ENCODE peak calls at places on chromosomes 13 and 19, in six cellular contexts. J, C, K, L, Z and R are unnamed samples. For H3K4me1, the result is how much of the 10 kb centered on the place peaks cover.

GRCh38 chr13:59358014-59358413 is 805.7 kb downstream of the DIAPH3 start:
- DNase-seq in K (no peak), C (peak), L (no peak), Z (no peak), J (no peak), R (no peak)

GRCh38 chr19:33492090-33492489 is 29.5 kb downstream of the PEPD start:
- DNase-seq in C (no peak), J (peak), Z (no peak), L (no peak), K (no peak), R (no peak)

GRCh38 chr13:25980255-25980654 is 71.6 kb downstream of the SHISA2 start:
- DNase-seq in K (no peak), Z (peak), C (no peak), J (no peak), L (peak), R (no peak)

GRCh38 chr13:79085021-79085420 is 321.0 kb downstream of the RBM26 start:
- DNase-seq in K (no peak), L (no peak), J (no peak), C (no peak), Z (no peak), R (no peak)

GRCh38 chr19:56554272-56554869 is 12.9 kb upstream of the ZNF470 start:
- DNase-seq in K (no peak), J (no peak), Z (no peak), L (no peak), C (no peak), R (no peak)

GRCh38 chr19:4457654-4458406 is at the start of gene UBXN6:
- DNase-seq in C (peak), J (peak), L (peak), K (peak), Z (peak), R (peak)

GRCh38 chr19:18775586-18776287 is 15.4 kb downstream of the COMP start:
- DNase-seq in K (no peak), C (no peak), Z (no peak), J (no peak), L (no peak), R (no peak)

GRCh38 chr13:113192279-113192678 is 16.2 kb downstream of the PCID2 start:
- DNase-seq in Z (no peak), C (no peak), L (no peak), K (no peak), J (no peak), R (no peak)

GRCh38 chr19:43610493-43610892 is 1.4 kb upstream of the SRRM5 start:
- DNase-seq in Z (no peak), L (no peak), J (no peak), C (no peak), K (no peak), R (no peak)

GRCh38 chr19:54708781-54709180 is 15.5 kb upstream of the KIR3DL3 start:
- DNase-seq in C (no peak), K (no peak), Z (no peak), J (no peak), L (no peak), R (no peak)

GRCh38 chr19:9856609-9857008 is 21.5 kb downstream of the PIN1 start:
- DNase-seq in K (no peak), C (no peak), L (no peak), J (no peak), Z (no peak), R (no peak)

GRCh38 chr19:48962029-48962848 is 2.9 kb upstream of the FTL start:
- DNase-seq in L (peak), Z (no peak), K (peak), C (peak), J (peak), R (peak)

GRCh38 chr19:2653717-2654584 is 48.5 kb downstream of the GNG7 start:
- DNase-seq in J (no peak), L (no peak), K (no peak), C (no peak), Z (no peak), R (no peak)

GRCh38 chr13:30145709-30146367 is 161.5 kb downstream of the KATNAL1 start:
- DNase-seq in Z (no peak), L (no peak), C (no peak), K (no peak), J (no peak), R (no peak)

GRCh38 chr19:20154636-20155035 is 12.4 kb upstream of the ZNF486 start:
- DNase-seq in L (no peak), J (no peak), Z (no peak), K (no peak), C (no peak), R (peak)

GRCh38 chr13:42893346-42893745 is 98.7 kb downstream of the EPSTI1 start:
- DNase-seq in C (no peak), K (no peak), J (no peak), L (no peak), Z (no peak), R (no peak)

GRCh38 chr13:56201834-56202233 is 938.9 kb upstream of the PRR20A start:
- DNase-seq in C (no peak), J (no peak), K (no peak), L (no peak), Z (no peak), R (no peak)

GRCh38 chr19:55467236-55468053 is 2.9 kb upstream of the C19orf85 start:
- DNase-seq in J (peak), C (peak), K (peak), L (peak), Z (no peak), R (peak)

GRCh38 chr19:31448221-31448657 is 99.0 kb upstream of the TSHZ3 start:
- DNase-seq in L (peak), J (peak), Z (no peak), C (peak), K (no peak), R (no peak)

DNA sequence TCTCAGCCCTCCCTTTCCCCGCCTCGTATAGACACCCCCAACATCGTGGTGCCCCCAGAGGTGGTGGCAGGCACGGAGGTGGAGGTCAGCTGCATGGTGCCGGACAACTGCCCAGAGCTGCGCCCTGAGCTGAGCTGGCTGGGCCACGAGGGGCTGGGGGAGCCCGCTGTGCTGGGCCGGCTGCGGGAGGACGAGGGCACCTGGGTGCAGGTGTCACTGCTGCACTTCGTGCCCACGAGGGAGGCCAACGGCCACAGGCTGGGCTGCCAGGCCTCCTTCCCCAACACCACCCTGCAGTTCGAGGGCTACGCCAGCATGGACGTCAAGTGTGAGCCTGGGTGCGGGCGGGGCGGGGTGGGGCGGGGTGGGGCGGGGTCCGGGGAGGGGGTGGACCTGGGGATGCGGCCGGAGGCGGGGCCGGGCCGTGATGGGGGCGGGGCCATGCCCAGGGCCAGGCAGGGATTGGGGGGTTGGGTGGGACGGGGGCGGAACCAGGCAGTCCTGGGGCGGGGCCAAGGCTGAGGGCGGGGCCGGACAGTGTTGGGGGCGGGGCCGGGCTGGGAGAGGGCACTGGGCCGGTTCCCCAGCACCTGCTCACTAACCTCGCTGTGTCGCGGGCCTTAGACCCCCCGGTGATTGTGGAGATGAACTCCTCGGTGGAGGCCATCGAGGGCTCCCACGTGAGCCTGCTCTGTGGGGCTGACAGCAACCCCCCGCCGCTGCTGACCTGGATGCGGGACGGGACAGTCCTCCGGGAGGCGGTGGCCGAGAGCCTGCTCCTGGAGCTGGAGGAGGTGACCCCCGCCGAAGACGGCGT is 7.8 kb downstream of the MAG start:
- DNase-seq in J (no peak), L (no peak), K (no peak), C (no peak), Z (no peak), R (no peak)
- H3K4me1 ChIP-seq in J (under half), L (under half), K (under half), C (under half), Z (under half), R (under half)

DNA sequence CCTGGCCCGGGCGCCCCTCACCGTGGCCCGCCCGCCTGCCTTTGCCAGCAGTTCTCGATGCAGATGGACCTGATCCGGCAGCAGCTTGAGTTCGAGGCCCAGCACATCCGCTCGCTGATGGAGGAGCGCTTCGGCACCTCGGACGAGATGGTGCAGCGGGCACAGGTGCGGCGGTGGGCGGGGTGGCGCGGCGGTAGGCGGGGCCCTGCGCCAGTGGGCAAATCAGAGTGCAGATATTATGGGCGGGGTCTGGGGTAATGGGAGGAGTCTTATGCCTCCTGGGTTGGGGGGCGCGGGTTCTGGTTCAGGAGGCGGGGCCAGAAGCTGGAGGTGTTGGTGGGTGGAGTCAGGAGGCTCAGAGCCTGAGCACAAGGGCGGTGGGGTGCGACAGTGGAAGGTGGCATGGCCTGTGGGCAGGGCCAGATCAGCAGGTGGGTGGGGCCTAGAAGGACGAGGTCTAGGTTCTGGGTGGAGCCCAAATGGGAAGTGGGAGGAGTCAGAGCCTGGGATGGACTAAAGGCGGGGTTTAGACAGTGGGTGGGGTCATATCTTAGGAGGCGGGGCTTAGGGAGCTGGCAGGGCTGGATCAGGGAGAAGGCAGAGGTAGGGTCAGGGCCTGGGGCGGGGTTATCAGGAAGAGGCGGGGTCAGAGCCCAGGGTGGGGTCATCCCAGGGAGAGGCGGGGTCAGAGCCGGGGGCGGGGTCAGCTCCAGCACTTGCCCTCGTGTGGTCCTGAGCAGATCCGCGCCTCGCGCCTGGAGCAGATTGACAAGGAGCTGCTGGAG is 5.6 kb downstream of the APC2 start:
- DNase-seq in L (no peak), J (peak), K (no peak), C (peak), Z (peak), R (no peak)
- TF ChIP-seq POLR2A in L (no peak), J (no peak), K (no peak), C (no peak), Z (peak), R (no peak)

GRCh38 chr13:39556856-39557255 is 46.1 kb downstream of the LHFPL6 start:
- DNase-seq in K (no peak), Z (no peak), C (no peak), J (no peak), L (no peak), R (no peak)

GRCh38 chr13:39565036-39565949 is 37.7 kb downstream of the LHFPL6 start:
- DNase-seq in C (no peak), J (no peak), L (no peak), K (no peak), Z (peak), R (no peak)

GRCh38 chr13:39561971-39562370 is 41.0 kb downstream of the LHFPL6 start:
- DNase-seq in L (no peak), C (no peak), K (no peak), J (no peak), Z (no peak), R (no peak)

GRCh38 chr13:39557285-39557955 is 45.6 kb downstream of the LHFPL6 start:
- DNase-seq in C (no peak), L (no peak), K (no peak), J (no peak), Z (no peak), R (no peak)

DNA sequence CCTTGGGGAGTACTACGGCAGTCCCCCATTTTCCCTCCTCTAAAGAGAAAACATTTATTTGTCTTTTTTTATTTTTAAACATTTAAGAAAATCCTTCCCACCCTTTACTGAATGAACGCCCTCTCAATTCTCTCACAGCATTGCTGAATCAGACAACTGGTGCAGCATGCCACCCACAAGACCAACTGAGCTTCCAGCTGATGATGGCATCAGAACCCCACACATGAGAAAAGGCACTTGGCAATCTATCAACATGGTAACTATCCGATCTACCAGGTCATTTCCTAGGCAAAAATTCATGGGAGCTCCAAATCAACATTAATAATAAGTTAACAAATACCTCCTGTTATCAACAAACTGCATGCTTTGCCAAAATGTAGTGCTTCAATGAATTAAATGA is 43.2 kb downstream of the LHFPL6 start:
- DNase-seq in J (no peak), C (no peak), L (no peak), K (no peak), Z (no peak), R (no peak)
- H3K27ac ChIP-seq in J (no peak), C (no peak), L (no peak), K (no peak), Z (no peak), R (no peak)

GRCh38 chr13:33179463-33179862 is 106.1 kb downstream of the STARD13 start:
- DNase-seq in C (no peak), K (no peak), Z (no peak), L (no peak), J (no peak), R (no peak)
- H3K4me1 ChIP-seq in C (half or more), K (under half), Z (under half), L (under half), J (under half), R (under half)

DNA sequence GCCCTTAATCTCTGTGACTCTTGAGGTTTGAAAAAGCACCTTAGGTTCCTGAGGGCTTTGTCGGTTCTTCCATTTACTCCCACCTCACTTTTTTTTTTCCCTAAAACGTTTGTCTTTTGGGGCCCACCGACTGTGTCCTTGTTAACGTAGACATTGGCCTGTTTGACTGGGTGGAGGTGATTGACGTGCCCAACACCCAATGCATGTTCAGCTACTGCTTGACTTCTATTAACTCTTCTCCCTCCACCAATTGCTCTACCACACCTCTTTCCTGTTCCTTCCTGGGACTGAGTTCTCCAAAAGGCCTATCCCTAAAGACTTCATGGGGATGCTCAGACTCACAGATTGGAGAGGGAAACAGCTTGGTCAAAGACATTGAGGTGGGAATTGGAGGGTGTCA is 17.3 kb downstream of the CKM start:
- DNase-seq in Z (no peak), C (no peak), K (no peak), L (no peak), J (no peak), R (no peak)
- TF ChIP-seq POLR2A in Z (no peak), C (no peak), K (no peak), L (no peak), J (no peak), R (no peak)

DNA sequence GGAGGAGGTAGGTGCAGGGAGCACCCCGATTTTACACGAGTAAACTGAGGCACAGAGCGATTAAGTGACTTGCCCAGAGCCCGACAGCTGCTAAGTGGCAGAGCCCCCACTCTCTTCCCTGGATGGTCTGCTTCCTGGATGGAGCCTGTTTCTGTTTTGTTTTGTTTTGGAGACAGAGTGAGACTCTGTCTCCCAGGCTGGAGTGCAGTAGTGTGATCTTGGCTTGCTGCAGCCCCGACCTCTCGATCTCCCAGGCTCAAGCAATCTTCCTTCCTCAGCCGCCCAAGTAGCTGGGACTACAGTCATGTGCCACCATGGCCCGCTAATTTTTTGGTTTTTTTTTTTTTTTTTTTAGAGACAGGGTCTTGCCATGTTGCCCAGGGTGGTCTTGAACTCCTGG is 17.3 kb downstream of the BICRA start:
- DNase-seq in K (no peak), L (no peak), Z (no peak), C (no peak), J (no peak), R (no peak)
- H3K27ac ChIP-seq in K (no peak), L (no peak), Z (no peak), C (no peak), J (no peak), R (no peak)

DNA sequence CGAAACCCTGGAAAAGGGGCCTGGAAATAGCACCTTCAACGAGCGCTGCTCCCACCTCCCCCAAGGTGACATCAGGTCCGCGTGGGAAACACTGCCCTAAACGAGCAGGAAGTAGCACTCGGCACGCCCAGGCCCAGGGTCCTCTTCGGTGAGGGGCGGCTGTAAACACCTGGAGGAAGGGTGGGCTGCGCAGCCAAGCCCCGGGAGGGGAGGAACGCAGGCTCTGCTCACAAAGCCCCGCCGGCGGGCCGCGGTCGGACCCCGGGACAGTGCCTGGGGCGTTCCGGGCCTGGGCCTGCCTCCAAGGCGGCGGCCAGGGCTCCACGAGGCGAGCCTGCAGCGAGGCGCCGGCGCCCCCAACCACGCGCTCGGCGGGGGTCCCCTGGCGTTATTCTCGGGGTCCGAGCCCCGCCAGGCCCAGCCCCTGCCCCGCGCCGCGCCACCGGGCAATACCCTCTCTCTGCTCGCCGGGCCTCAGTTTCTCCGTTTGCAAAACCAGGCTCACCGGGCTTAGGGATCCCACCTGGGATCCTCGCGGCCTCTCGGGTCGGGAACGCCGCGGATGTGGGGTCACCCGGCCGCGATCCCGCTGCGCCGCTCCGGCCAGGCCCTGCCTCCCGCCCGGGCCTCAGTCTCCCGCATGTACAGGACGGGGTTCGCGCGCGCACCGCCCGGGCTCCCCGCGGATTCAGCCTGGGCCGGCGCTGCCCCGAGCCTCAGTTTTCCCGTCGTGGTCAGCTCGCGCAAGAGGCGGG is 630 bp downstream of the RNF126 start:
- DNase-seq in J (peak), K (peak), L (peak), C (peak), Z (no peak), R (no peak)
- H3K4me1 ChIP-seq in J (half or more), K (under half), L (under half), C (half or more), Z (under half), R (under half)

DNA sequence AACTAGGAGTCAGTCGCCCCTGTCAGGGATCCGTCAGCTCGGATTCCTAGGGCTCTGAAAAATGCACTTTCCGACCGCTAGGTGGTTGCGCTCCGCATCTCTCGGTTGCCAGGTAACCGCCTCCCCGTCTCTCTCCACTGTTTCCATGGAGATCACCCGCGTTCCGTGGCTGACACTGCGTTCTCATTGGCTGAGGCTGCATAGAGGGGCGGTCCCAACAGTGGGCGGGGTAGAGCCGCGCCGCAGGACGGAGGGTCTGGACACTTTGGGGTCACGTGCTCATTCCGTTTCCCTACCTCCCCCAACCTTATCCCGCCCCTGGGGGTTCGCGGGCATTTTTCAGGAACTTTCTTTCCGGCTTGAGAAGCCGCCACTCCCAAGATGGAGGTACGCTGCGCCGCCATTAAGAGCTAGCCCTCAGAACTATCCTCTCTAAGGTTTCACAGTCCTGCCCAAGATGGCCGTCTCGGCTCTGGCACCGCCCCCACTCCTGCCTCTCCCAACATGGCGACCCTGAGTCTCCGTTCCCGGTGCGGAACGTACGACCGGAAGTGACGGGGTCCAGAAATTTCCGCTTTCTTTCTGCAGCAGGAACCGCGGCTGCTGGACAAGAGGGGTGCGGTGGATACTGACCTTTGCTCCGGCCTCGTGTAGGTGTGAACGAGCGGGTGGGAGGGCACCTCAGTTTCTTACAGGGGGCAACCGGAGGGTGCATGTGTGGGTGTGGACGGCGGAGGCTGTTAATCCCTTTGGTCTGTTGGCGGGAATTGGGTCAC is at the start of the genes ODAD3 and PRKCSH:
- DNase-seq in C (peak), K (peak), Z (peak), L (peak), J (peak), R (peak)
- TF ChIP-seq POLR2A in C (no peak), K (peak), Z (peak), L (no peak), J (no peak), R (peak)

GRCh38 chr19:51695702-51696315 is 2.7 kb downstream of the SPACA6 start:
- DNase-seq in J (no peak), K (peak), C (no peak), L (no peak), Z (no peak), R (no peak)
- H3K27ac ChIP-seq in J (no peak), K (no peak), C (no peak), L (no peak), Z (no peak), R (no peak)

GRCh38 chr13:110265682-110266430 is 41.1 kb downstream of the COL4A1 start:
- DNase-seq in Z (no peak), J (no peak), K (peak), C (no peak), L (no peak), R (peak)
- H3K4me1 ChIP-seq in Z (under half), J (under half), K (under half), C (under half), L (half or more), R (under half)